ENCODE peak calls at places on chromosomes 2 and 18, in eight cellular contexts. One of them, this sample, is unnamed.

GRCh38 chr2:109292377-109292776 is 163.4 kb downstream of the SH3RF3 start:
- DNase-seq in germinal center: no peak
- DNase-seq in T-cell: no peak
- DNase-seq in activated CD8-positive, alpha-beta memory T cell treated with anti-CD3 and anti-CD28 coated beads for 1 hour: no peak
- DNase-seq in WTC11: no peak
- DNase-seq in G401: no peak
- DNase-seq in GM04504: no peak
- DNase-seq in non-pigmented ciliary epithelial cell: no peak
- DNase-seq in this sample: no peak

GRCh38 chr18:21664069-21664468 is 40.5 kb downstream of the ABHD3 start:
- DNase-seq in WTC11: no peak
- DNase-seq in germinal center: no peak
- DNase-seq in T-cell: no peak
- DNase-seq in non-pigmented ciliary epithelial cell: no peak
- DNase-seq in GM04504: no peak
- DNase-seq in G401: no peak
- DNase-seq in activated CD8-positive, alpha-beta memory T cell treated with anti-CD3 and anti-CD28 coated beads for 1 hour: no peak
- DNase-seq in this sample: no peak

GRCh38 chr2:223176970-223177369 is 125.0 kb downstream of the KCNE4 start:
- DNase-seq in GM04504: no peak
- DNase-seq in T-cell: no peak
- DNase-seq in WTC11: no peak
- DNase-seq in G401: no peak
- DNase-seq in activated CD8-positive, alpha-beta memory T cell treated with anti-CD3 and anti-CD28 coated beads for 1 hour: no peak
- DNase-seq in non-pigmented ciliary epithelial cell: no peak
- DNase-seq in germinal center: no peak
- DNase-seq in this sample: no peak

GRCh38 chr2:150138587-150138986 is 348.9 kb downstream of the RND3 start:
- DNase-seq in germinal center: no peak
- DNase-seq in activated CD8-positive, alpha-beta memory T cell treated with anti-CD3 and anti-CD28 coated beads for 1 hour: no peak
- DNase-seq in non-pigmented ciliary epithelial cell: no peak
- DNase-seq in T-cell: no peak
- DNase-seq in G401: no peak
- DNase-seq in WTC11: no peak
- DNase-seq in GM04504: no peak
- DNase-seq in this sample: no peak

GRCh38 chr2:49770919-49771318 is 616.6 kb upstream of the FSHR start:
- DNase-seq in WTC11: peak; percentile 84
- DNase-seq in T-cell: no peak
- DNase-seq in non-pigmented ciliary epithelial cell: no peak
- DNase-seq in activated CD8-positive, alpha-beta memory T cell treated with anti-CD3 and anti-CD28 coated beads for 1 hour: no peak
- DNase-seq in G401: no peak
- DNase-seq in germinal center: no peak
- DNase-seq in GM04504: no peak
- DNase-seq in this sample: no peak

GRCh38 chr2:177553176-177553909 is 160.8 kb downstream of the AGPS start:
- DNase-seq in non-pigmented ciliary epithelial cell: no peak
- DNase-seq in GM04504: no peak
- DNase-seq in G401: no peak
- DNase-seq in germinal center: no peak
- DNase-seq in activated CD8-positive, alpha-beta memory T cell treated with anti-CD3 and anti-CD28 coated beads for 1 hour: no peak
- DNase-seq in T-cell: no peak
- DNase-seq in WTC11: no peak
- DNase-seq in this sample: no peak

GRCh38 chr2:170332676-170333402 is 154.9 kb downstream of the MYO3B start:
- DNase-seq in non-pigmented ciliary epithelial cell: no peak
- DNase-seq in T-cell: no peak
- DNase-seq in activated CD8-positive, alpha-beta memory T cell treated with anti-CD3 and anti-CD28 coated beads for 1 hour: no peak
- DNase-seq in GM04504: no peak
- DNase-seq in germinal center: no peak
- DNase-seq in G401: no peak
- DNase-seq in WTC11: no peak
- DNase-seq in this sample: no peak

GRCh38 chr18:24590946-24591345 is 130.5 kb downstream of the HRH4 start:
- DNase-seq in G401: no peak
- DNase-seq in GM04504: no peak
- DNase-seq in non-pigmented ciliary epithelial cell: no peak
- DNase-seq in T-cell: no peak
- DNase-seq in activated CD8-positive, alpha-beta memory T cell treated with anti-CD3 and anti-CD28 coated beads for 1 hour: no peak
- DNase-seq in WTC11: no peak
- DNase-seq in germinal center: no peak
- DNase-seq in this sample: no peak

GRCh38 chr2:209383212-209383611 is 40.6 kb upstream of the MAP2 start:
- DNase-seq in G401: no peak
- DNase-seq in GM04504: peak; percentile 42
- DNase-seq in activated CD8-positive, alpha-beta memory T cell treated with anti-CD3 and anti-CD28 coated beads for 1 hour: no peak
- DNase-seq in WTC11: no peak
- DNase-seq in T-cell: no peak
- DNase-seq in germinal center: no peak
- DNase-seq in non-pigmented ciliary epithelial cell: peak; percentile 63
- DNase-seq in this sample: no peak

GRCh38 chr18:48994044-48994651 is 43.4 kb upstream of the SMAD7 start:
- DNase-seq in activated CD8-positive, alpha-beta memory T cell treated with anti-CD3 and anti-CD28 coated beads for 1 hour: no peak
- DNase-seq in G401: no peak
- DNase-seq in non-pigmented ciliary epithelial cell: no peak
- DNase-seq in GM04504: peak; percentile 89
- DNase-seq in T-cell: no peak
- DNase-seq in germinal center: no peak
- DNase-seq in WTC11: no peak
- DNase-seq in this sample: no peak

GRCh38 chr2:29817846-29818680 is 103.3 kb downstream of the ALK start:
- DNase-seq in non-pigmented ciliary epithelial cell: no peak
- DNase-seq in G401: peak; percentile 37
- DNase-seq in WTC11: no peak
- DNase-seq in activated CD8-positive, alpha-beta memory T cell treated with anti-CD3 and anti-CD28 coated beads for 1 hour: no peak
- DNase-seq in germinal center: no peak
- DNase-seq in T-cell: no peak
- DNase-seq in GM04504: no peak
- DNase-seq in this sample: no peak

GRCh38 chr2:229601396-229601795 is 113.0 kb downstream of the DNER start:
- DNase-seq in non-pigmented ciliary epithelial cell: no peak
- DNase-seq in G401: no peak
- DNase-seq in GM04504: no peak
- DNase-seq in T-cell: no peak
- DNase-seq in germinal center: no peak
- DNase-seq in activated CD8-positive, alpha-beta memory T cell treated with anti-CD3 and anti-CD28 coated beads for 1 hour: no peak
- DNase-seq in WTC11: no peak
- DNase-seq in this sample: no peak

GRCh38 chr2:168738057-168738456 is 64.4 kb upstream of the NOSTRIN start:
- DNase-seq in non-pigmented ciliary epithelial cell: no peak
- DNase-seq in WTC11: no peak
- DNase-seq in G401: peak; percentile 41
- DNase-seq in activated CD8-positive, alpha-beta memory T cell treated with anti-CD3 and anti-CD28 coated beads for 1 hour: no peak
- DNase-seq in GM04504: no peak
- DNase-seq in germinal center: no peak
- DNase-seq in T-cell: no peak
- DNase-seq in this sample: no peak

GRCh38 chr2:5365871-5366461 is 326.2 kb upstream of the SOX11 start:
- DNase-seq in germinal center: peak; percentile 27
- DNase-seq in non-pigmented ciliary epithelial cell: no peak
- DNase-seq in GM04504: no peak
- DNase-seq in T-cell: no peak
- DNase-seq in activated CD8-positive, alpha-beta memory T cell treated with anti-CD3 and anti-CD28 coated beads for 1 hour: no peak
- DNase-seq in WTC11: peak; percentile 44
- DNase-seq in G401: peak; percentile 3
- DNase-seq in this sample: no peak

GRCh38 chr2:21422050-21422449 is 298.3 kb downstream of the TDRD15 start:
- DNase-seq in germinal center: peak; percentile 5
- DNase-seq in non-pigmented ciliary epithelial cell: no peak
- DNase-seq in WTC11: peak; percentile 90
- DNase-seq in activated CD8-positive, alpha-beta memory T cell treated with anti-CD3 and anti-CD28 coated beads for 1 hour: no peak
- DNase-seq in T-cell: no peak
- DNase-seq in GM04504: no peak
- DNase-seq in G401: no peak
- DNase-seq in this sample: no peak

GRCh38 chr2:232539298-232540231 is at the start of gene CHRNG:
- DNase-seq in germinal center: no peak
- DNase-seq in GM04504: no peak
- DNase-seq in G401: no peak
- DNase-seq in WTC11: no peak
- DNase-seq in T-cell: no peak
- DNase-seq in activated CD8-positive, alpha-beta memory T cell treated with anti-CD3 and anti-CD28 coated beads for 1 hour: no peak
- DNase-seq in non-pigmented ciliary epithelial cell: no peak
- DNase-seq in this sample: no peak

GRCh38 chr2:133777607-133778006 is 209.3 kb upstream of the NCKAP5 start:
- DNase-seq in G401: no peak
- DNase-seq in T-cell: no peak
- DNase-seq in WTC11: no peak
- DNase-seq in GM04504: no peak
- DNase-seq in activated CD8-positive, alpha-beta memory T cell treated with anti-CD3 and anti-CD28 coated beads for 1 hour: no peak
- DNase-seq in germinal center: no peak
- DNase-seq in non-pigmented ciliary epithelial cell: no peak
- DNase-seq in this sample: no peak

GRCh38 chr2:205734436-205734835 is 52.1 kb downstream of the NRP2 start:
- DNase-seq in T-cell: no peak
- DNase-seq in WTC11: no peak
- DNase-seq in GM04504: peak; percentile 60
- DNase-seq in G401: no peak
- DNase-seq in activated CD8-positive, alpha-beta memory T cell treated with anti-CD3 and anti-CD28 coated beads for 1 hour: no peak
- DNase-seq in non-pigmented ciliary epithelial cell: peak; percentile 73
- DNase-seq in germinal center: no peak
- DNase-seq in this sample: no peak

GRCh38 chr18:51072586-51073303 is 42.7 kb downstream of the SMAD4 start:
- DNase-seq in germinal center: no peak
- DNase-seq in G401: no peak
- DNase-seq in activated CD8-positive, alpha-beta memory T cell treated with anti-CD3 and anti-CD28 coated beads for 1 hour: no peak
- DNase-seq in GM04504: no peak
- DNase-seq in WTC11: no peak
- DNase-seq in T-cell: no peak
- DNase-seq in non-pigmented ciliary epithelial cell: no peak
- DNase-seq in this sample: no peak

GRCh38 chr2:169300617-169301530 is 61.5 kb downstream of the LRP2 start:
- DNase-seq in germinal center: no peak
- DNase-seq in non-pigmented ciliary epithelial cell: no peak
- DNase-seq in GM04504: no peak
- DNase-seq in activated CD8-positive, alpha-beta memory T cell treated with anti-CD3 and anti-CD28 coated beads for 1 hour: no peak
- DNase-seq in WTC11: no peak
- DNase-seq in G401: no peak
- DNase-seq in T-cell: no peak
- DNase-seq in this sample: no peak

GRCh38 chr2:73020657-73021370 is 50.7 kb downstream of the SFXN5 start:
- DNase-seq in T-cell: no peak
- DNase-seq in activated CD8-positive, alpha-beta memory T cell treated with anti-CD3 and anti-CD28 coated beads for 1 hour: no peak
- DNase-seq in GM04504: peak; percentile 52
- DNase-seq in G401: no peak
- DNase-seq in WTC11: no peak
- DNase-seq in germinal center: no peak
- DNase-seq in non-pigmented ciliary epithelial cell: peak; percentile 41
- DNase-seq in this sample: no peak

GRCh38 chr2:20472569-20472968 is 25.7 kb downstream of the RHOB start:
- DNase-seq in GM04504: no peak
- DNase-seq in germinal center: no peak
- DNase-seq in WTC11: no peak
- DNase-seq in non-pigmented ciliary epithelial cell: no peak
- DNase-seq in T-cell: no peak
- DNase-seq in G401: no peak
- DNase-seq in activated CD8-positive, alpha-beta memory T cell treated with anti-CD3 and anti-CD28 coated beads for 1 hour: no peak
- DNase-seq in this sample: no peak

GRCh38 chr2:29923110-29923721 is 1.8 kb upstream of the ALK start:
- DNase-seq in activated CD8-positive, alpha-beta memory T cell treated with anti-CD3 and anti-CD28 coated beads for 1 hour: no peak
- DNase-seq in GM04504: peak; percentile 23
- DNase-seq in WTC11: peak; percentile 69
- DNase-seq in germinal center: peak; percentile 65
- DNase-seq in non-pigmented ciliary epithelial cell: no peak
- DNase-seq in T-cell: peak; percentile 21
- DNase-seq in G401: peak; percentile 63
- DNase-seq in this sample: peak; percentile 9

GRCh38 chr2:8086342-8086741 is 595.5 kb upstream of the ID2 start:
- DNase-seq in GM04504: no peak
- DNase-seq in activated CD8-positive, alpha-beta memory T cell treated with anti-CD3 and anti-CD28 coated beads for 1 hour: no peak
- DNase-seq in WTC11: no peak
- DNase-seq in germinal center: no peak
- DNase-seq in G401: no peak
- DNase-seq in non-pigmented ciliary epithelial cell: no peak
- DNase-seq in T-cell: no peak
- DNase-seq in this sample: no peak

GRCh38 chr2:172097557-172098131 is 5.1 kb downstream of the DLX2 start:
- DNase-seq in G401: no peak
- DNase-seq in WTC11: no peak
- DNase-seq in non-pigmented ciliary epithelial cell: no peak
- DNase-seq in germinal center: no peak
- DNase-seq in T-cell: no peak
- DNase-seq in GM04504: no peak
- DNase-seq in activated CD8-positive, alpha-beta memory T cell treated with anti-CD3 and anti-CD28 coated beads for 1 hour: no peak
- DNase-seq in this sample: no peak

GRCh38 chr2:981258-981657 is 30.6 kb downstream of the SNTG2 start:
- DNase-seq in non-pigmented ciliary epithelial cell: no peak
- DNase-seq in activated CD8-positive, alpha-beta memory T cell treated with anti-CD3 and anti-CD28 coated beads for 1 hour: no peak
- DNase-seq in WTC11: no peak
- DNase-seq in G401: no peak
- DNase-seq in germinal center: no peak
- DNase-seq in T-cell: no peak
- DNase-seq in GM04504: no peak
- DNase-seq in this sample: no peak

GRCh38 chr2:133293544-133294270 is 274.6 kb downstream of the NCKAP5 start:
- DNase-seq in activated CD8-positive, alpha-beta memory T cell treated with anti-CD3 and anti-CD28 coated beads for 1 hour: no peak
- DNase-seq in G401: no peak
- DNase-seq in WTC11: no peak
- DNase-seq in GM04504: peak; percentile 37
- DNase-seq in non-pigmented ciliary epithelial cell: no peak
- DNase-seq in T-cell: no peak
- DNase-seq in germinal center: no peak
- DNase-seq in this sample: no peak

GRCh38 chr2:28411166-28411755 is 18.6 kb downstream of the FOSL2 start:
- DNase-seq in G401: no peak
- DNase-seq in WTC11: no peak
- DNase-seq in T-cell: no peak
- DNase-seq in non-pigmented ciliary epithelial cell: no peak
- DNase-seq in GM04504: no peak
- DNase-seq in germinal center: no peak
- DNase-seq in activated CD8-positive, alpha-beta memory T cell treated with anti-CD3 and anti-CD28 coated beads for 1 hour: no peak
- DNase-seq in this sample: no peak

GRCh38 chr18:56115072-56116038 is 523.0 kb downstream of the TXNL1 start:
- DNase-seq in G401: no peak
- DNase-seq in non-pigmented ciliary epithelial cell: no peak
- DNase-seq in WTC11: no peak
- DNase-seq in T-cell: no peak
- DNase-seq in GM04504: no peak
- DNase-seq in germinal center: peak; percentile 14
- DNase-seq in activated CD8-positive, alpha-beta memory T cell treated with anti-CD3 and anti-CD28 coated beads for 1 hour: no peak
- DNase-seq in this sample: no peak

GRCh38 chr2:29063646-29064372 is 10.5 kb downstream of the PCARE start:
- DNase-seq in germinal center: no peak
- DNase-seq in non-pigmented ciliary epithelial cell: no peak
- DNase-seq in GM04504: peak; percentile 28
- DNase-seq in G401: peak; percentile 15
- DNase-seq in WTC11: no peak
- DNase-seq in T-cell: no peak
- DNase-seq in activated CD8-positive, alpha-beta memory T cell treated with anti-CD3 and anti-CD28 coated beads for 1 hour: no peak
- DNase-seq in this sample: no peak

GRCh38 chr2:160687629-160688028 is 194.0 kb upstream of the RBMS1 start:
- DNase-seq in WTC11: no peak
- DNase-seq in G401: no peak
- DNase-seq in germinal center: no peak
- DNase-seq in activated CD8-positive, alpha-beta memory T cell treated with anti-CD3 and anti-CD28 coated beads for 1 hour: no peak
- DNase-seq in non-pigmented ciliary epithelial cell: no peak
- DNase-seq in GM04504: no peak
- DNase-seq in T-cell: no peak
- DNase-seq in this sample: no peak

GRCh38 chr2:197996583-197996982 is 192.2 kb downstream of the PLCL1 start:
- DNase-seq in WTC11: no peak
- DNase-seq in non-pigmented ciliary epithelial cell: no peak
- DNase-seq in activated CD8-positive, alpha-beta memory T cell treated with anti-CD3 and anti-CD28 coated beads for 1 hour: no peak
- DNase-seq in germinal center: no peak
- DNase-seq in T-cell: no peak
- DNase-seq in GM04504: no peak
- DNase-seq in G401: no peak
- DNase-seq in this sample: no peak

GRCh38 chr18:10354241-10354811 is 100.1 kb upstream of the APCDD1 start:
- DNase-seq in G401: peak; percentile 35
- DNase-seq in WTC11: no peak
- DNase-seq in GM04504: no peak
- DNase-seq in non-pigmented ciliary epithelial cell: no peak
- DNase-seq in activated CD8-positive, alpha-beta memory T cell treated with anti-CD3 and anti-CD28 coated beads for 1 hour: no peak
- DNase-seq in T-cell: no peak
- DNase-seq in germinal center: no peak
- DNase-seq in this sample: no peak

This sample was measured in central memory CD4-positive, alpha-beta T cell.